ENCODE peak calls at places on chromosomes 11 and 22, in six cellular contexts. X is right lobe of liver, N is ovary, E is HCT116, T is spleen, D is transverse colon. R is an unnamed sample. For H3K4me1, the result is how much of the 10 kb centered on the place peaks cover.

GRCh38 chr11:68135161-68135560 is 14.0 kb upstream of the CHKA start:
- DNase-seq in X (no peak), N (peak), E (no peak), T (no peak), D (no peak), R (no peak)

GRCh38 chr22:44085743-44086741 is 61.9 kb downstream of the PARVB start:
- DNase-seq in X (peak), N (peak), E (peak), T (no peak), D (peak), R (peak)

GRCh38 chr11:73290536-73290935 is 17.5 kb upstream of the ARHGEF17 start:
- DNase-seq in X (no peak), N (no peak), E (no peak), T (peak), D (no peak), R (no peak)

GRCh38 chr11:6647282-6647679 is 8.3 kb downstream of the DCHS1 start:
- DNase-seq in X (no peak), N (no peak), E (no peak), T (no peak), D (no peak), R (no peak)

GRCh38 chr11:68051191-68052136 is 12.6 kb downstream of the TCIRG1 start:
- DNase-seq in X (no peak), N (no peak), E (no peak), T (no peak), D (no peak), R (no peak)

GRCh38 chr22:37502342-37503182 is 16.4 kb upstream of the MFNG start:
- DNase-seq in X (peak), N (no peak), E (no peak), T (no peak), D (peak), R (no peak)

GRCh38 chr11:21710791-21711190 is 482.1 kb upstream of the ANO5 start:
- DNase-seq in X (no peak), N (no peak), E (no peak), T (no peak), D (no peak), R (no peak)

GRCh38 chr22:25235547-25236290 is 16.3 kb downstream of the CRYBB2 start:
- DNase-seq in X (peak), N (peak), E (peak), T (peak), D (peak), R (peak)

GRCh38 chr22:47090591-47091240 is 328.3 kb downstream of the TBC1D22A start:
- DNase-seq in X (no peak), N (no peak), E (no peak), T (no peak), D (no peak), R (peak)

GRCh38 chr11:74256370-74257133 is 54.9 kb downstream of the P4HA3 start:
- DNase-seq in X (no peak), N (no peak), E (no peak), T (no peak), D (no peak), R (no peak)

GRCh38 chr11:44507491-44507890 is 58.0 kb upstream of the CD82 start:
- DNase-seq in X (no peak), N (no peak), E (no peak), T (no peak), D (no peak), R (no peak)

GRCh38 chr11:119206512-119207299 is 567 bp downstream of the CBL start:
- DNase-seq in X (peak), N (peak), E (no peak), T (peak), D (peak), R (peak)

GRCh38 chr11:77198440-77198849 is 70.4 kb downstream of the MYO7A start:
- DNase-seq in X (peak), N (peak), E (peak), T (peak), D (no peak), R (no peak)

GRCh38 chr11:102724904-102725515 is at the start of gene MMP8:
- DNase-seq in X (no peak), N (no peak), E (no peak), T (no peak), D (no peak), R (no peak)

GRCh38 chr11:64444838-64445441 is 86.0 kb downstream of the RPS6KA4 start:
- DNase-seq in X (no peak), N (no peak), E (peak), T (peak), D (no peak), R (no peak)

GRCh38 chr11:116073854-116074837 is 569.9 kb upstream of the CADM1 start:
- DNase-seq in X (no peak), N (no peak), E (no peak), T (no peak), D (no peak), R (no peak)

GRCh38 chr22:39546889-39547586 is 14.5 kb upstream of the RPS19BP1 start:
- DNase-seq in X (no peak), N (no peak), E (no peak), T (no peak), D (no peak), R (no peak)

GRCh38 chr11:103055174-103055890 is 36.6 kb downstream of the DCUN1D5 start:
- DNase-seq in X (no peak), N (no peak), E (peak), T (no peak), D (no peak), R (no peak)

GRCh38 chr11:100849914-100850235 is 162.8 kb downstream of the ARHGAP42 start:
- DNase-seq in X (no peak), N (no peak), E (no peak), T (no peak), D (no peak), R (no peak)

GRCh38 chr11:107785401-107785800 is 73.2 kb downstream of the SLC35F2 start:
- DNase-seq in X (no peak), N (no peak), E (no peak), T (no peak), D (no peak), R (no peak)

GRCh38 chr11:71988050-71988449 is 10.7 kb upstream of the IL18BP start:
- DNase-seq in X (no peak), N (no peak), E (no peak), T (no peak), D (no peak), R (no peak)

GRCh38 chr11:117876341-117877119 is at the start of gene FXYD6:
- DNase-seq in X (no peak), N (peak), E (no peak), T (peak), D (peak), R (peak)

GRCh38 chr11:79092791-79093313 is 348.0 kb downstream of the TENM4 start:
- DNase-seq in X (no peak), N (no peak), E (peak), T (no peak), D (no peak), R (no peak)

GRCh38 chr11:97289823-97290222 is 900.0 kb downstream of the JRKL start:
- DNase-seq in X (no peak), N (no peak), E (no peak), T (no peak), D (no peak), R (no peak)
- TF ChIP-seq POLR2A in X (no peak), N (no peak), E (no peak), T (no peak), D (no peak), R (no peak)

GRCh38 chr11:848380-848931 is 5.8 kb downstream of the TSPAN4 start:
- DNase-seq in X (no peak), N (peak), E (no peak), T (peak), D (peak), R (no peak)
- H3K27ac ChIP-seq in X (no peak), N (peak), E (peak), T (no peak), D (no peak), R (no peak)

GRCh38 chr11:96332236-96332761 is 10.7 kb downstream of the MAML2 start:
- DNase-seq in X (no peak), N (no peak), E (no peak), T (no peak), D (no peak), R (no peak)

GRCh38 chr11:96334219-96334618 is 8.8 kb downstream of the MAML2 start:
- DNase-seq in X (no peak), N (no peak), E (no peak), T (no peak), D (no peak), R (no peak)

GRCh38 chr11:96331556-96332168 is 11.3 kb downstream of the MAML2 start:
- DNase-seq in X (no peak), N (no peak), E (no peak), T (no peak), D (no peak), R (no peak)

GRCh38 chr11:96335389-96335788 is 7.6 kb downstream of the MAML2 start:
- DNase-seq in X (no peak), N (no peak), E (no peak), T (no peak), D (no peak), R (no peak)

DNA sequence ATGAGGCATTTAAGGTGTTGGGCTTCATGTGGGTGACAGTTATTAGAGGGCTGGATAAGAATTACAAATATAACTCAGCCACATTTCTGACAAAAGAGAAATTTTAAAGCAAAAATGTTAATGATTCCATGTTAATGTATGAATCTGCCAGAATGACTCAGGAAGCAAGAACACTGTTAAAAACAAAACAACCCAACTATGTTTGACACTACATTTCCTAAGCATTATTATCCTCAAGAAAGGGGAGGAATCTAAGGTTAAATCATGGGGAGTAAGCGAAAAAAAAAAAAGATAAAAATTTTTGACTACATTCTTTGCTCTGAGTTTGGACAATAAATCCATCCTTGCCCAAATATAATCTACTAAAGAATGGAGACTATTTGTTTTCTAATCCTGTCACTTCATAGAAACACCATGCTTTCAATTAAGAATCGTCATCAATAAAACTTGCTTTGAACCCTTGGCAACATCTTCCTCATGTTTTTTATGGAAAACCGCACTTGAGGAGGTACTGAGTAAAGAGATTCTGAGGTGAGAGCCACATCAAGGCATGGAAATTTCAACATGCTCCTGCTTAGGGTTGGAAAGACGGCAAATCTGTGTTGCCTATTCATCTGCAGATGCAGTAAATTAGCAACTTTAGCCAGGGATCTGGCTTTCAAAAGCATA is 9.8 kb downstream of the MAML2 start:
- DNase-seq in X (no peak), N (no peak), E (no peak), T (no peak), D (no peak), R (no peak)
- H3K4me1 ChIP-seq in X (under half), N (under half), E (under half), T (under half), D (half or more), R (under half)

DNA sequence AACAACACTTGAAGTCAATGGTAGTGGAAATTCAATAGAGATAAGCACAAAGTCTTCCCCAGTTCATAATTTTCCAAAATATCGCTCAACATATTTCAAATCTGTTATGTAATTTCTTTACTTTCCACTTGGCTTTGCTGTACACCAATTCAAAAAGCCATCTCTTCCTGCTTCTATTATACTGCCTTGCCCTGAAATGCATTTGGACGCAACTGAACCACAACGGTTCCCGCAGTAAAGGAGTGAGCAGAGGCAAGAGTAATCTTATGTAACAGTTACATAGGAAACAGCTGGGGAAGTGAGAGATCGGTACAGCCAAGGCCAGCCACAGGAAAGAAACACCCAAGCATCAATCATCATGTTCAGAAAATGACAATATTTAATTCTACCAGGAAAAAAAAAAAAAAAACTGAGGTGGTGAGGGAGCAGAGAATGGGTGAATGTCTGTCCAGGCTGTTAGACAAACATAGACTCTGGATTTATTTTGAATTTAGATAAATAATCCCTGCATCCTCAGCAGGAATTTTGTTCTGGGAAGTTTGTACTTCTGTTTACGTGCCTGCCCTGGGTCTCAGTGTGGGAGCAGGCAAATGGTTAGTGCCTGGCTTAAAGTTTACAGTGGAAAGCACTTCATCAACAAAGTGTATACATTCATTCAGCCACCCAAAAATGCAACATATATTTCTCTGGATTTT is 392.2 kb downstream of the ETS1 start:
- DNase-seq in X (no peak), N (no peak), E (no peak), T (no peak), D (no peak), R (no peak)
- TF ChIP-seq POLR2A in X (no peak), N (no peak), E (no peak), T (no peak), D (no peak), R (no peak)

GRCh38 chr11:35162795-35163194 is 23.8 kb downstream of the CD44 start:
- DNase-seq in X (no peak), N (no peak), E (no peak), T (no peak), D (no peak), R (no peak)

GRCh38 chr11:35163707-35164496 is 24.9 kb downstream of the CD44 start:
- DNase-seq in X (no peak), N (no peak), E (no peak), T (no peak), D (no peak), R (no peak)

GRCh38 chr11:35160902-35161585 is 22.1 kb downstream of the CD44 start:
- DNase-seq in X (no peak), N (no peak), E (no peak), T (no peak), D (no peak), R (no peak)

GRCh38 chr11:35165416-35166368 is 26.7 kb downstream of the CD44 start:
- DNase-seq in X (no peak), N (no peak), E (no peak), T (peak), D (peak), R (peak)

GRCh38 chr11:35163209-35163608 is 24.2 kb downstream of the CD44 start:
- DNase-seq in X (no peak), N (no peak), E (no peak), T (no peak), D (no peak), R (no peak)
- H3K27ac ChIP-seq in X (no peak), N (no peak), E (peak), T (peak), D (peak), R (no peak)

DNA sequence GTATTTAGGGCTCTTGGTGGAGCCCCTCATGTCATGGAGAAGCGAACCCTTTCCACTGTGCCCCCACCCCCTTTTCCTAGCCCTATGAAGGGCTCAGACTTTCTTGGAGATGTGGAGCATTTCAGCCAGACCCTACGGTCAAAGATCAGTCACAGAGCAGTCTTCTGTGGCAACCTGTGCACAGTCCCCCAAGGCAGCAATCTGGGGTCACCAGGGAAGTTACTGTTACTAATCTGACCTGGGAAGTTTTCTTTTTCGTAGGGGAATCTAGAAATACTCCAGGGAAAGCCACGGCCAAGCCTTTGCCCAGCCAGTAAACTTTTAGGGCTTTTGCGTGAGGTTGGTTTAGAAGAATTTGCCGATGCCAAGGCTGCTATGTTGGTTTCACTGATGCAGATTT is 50.6 kb downstream of the ZBTB16 start:
- DNase-seq in X (no peak), N (no peak), E (no peak), T (no peak), D (no peak), R (no peak)
- H3K4me1 ChIP-seq in X (under half), N (under half), E (under half), T (under half), D (half or more), R (under half)

GRCh38 chr11:19715373-19715772 is 2.7 kb downstream of the NAV2 start:
- DNase-seq in X (peak), N (no peak), E (no peak), T (no peak), D (no peak), R (no peak)
- TF ChIP-seq POLR2A in X (peak), N (no peak), E (no peak), T (no peak), D (no peak), R (no peak)

DNA sequence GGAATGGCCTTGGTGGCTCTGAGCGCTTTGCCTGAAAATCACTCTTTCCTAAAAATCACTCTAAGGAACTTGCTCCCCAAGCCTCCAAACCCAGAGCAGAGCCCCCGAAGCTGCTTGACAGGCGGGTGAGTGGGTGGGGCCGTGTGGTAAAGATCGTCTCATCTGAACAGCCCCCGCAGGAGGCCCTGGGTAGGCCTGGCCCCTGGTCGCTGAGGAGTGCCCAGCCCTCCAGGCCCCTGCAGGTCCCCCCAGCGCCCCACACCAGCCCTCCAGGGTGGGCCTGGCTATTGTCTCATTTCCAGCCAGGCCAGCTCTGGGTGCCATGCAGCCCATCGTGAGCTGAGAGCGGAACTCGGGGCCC is 17.2 kb upstream of the PIM3 start:
- DNase-seq in X (no peak), N (no peak), E (no peak), T (no peak), D (no peak), R (no peak)
- H3K27ac ChIP-seq in X (no peak), N (no peak), E (no peak), T (peak), D (no peak), R (no peak)

R was measured in testis.